ENCODE peak calls at places on chromosomes 12 and 14, in nine cellular contexts. T is EH; Z is frontal cortex; S is T-cell; Q is NCI-H524; G is HT1080; C is gastrocnemius medialis; Y is CD8-positive, alpha-beta T cell; W is RPMI8226. R is an unnamed sample.

GRCh38 chr14:93906341-93907329 is 20.5 kb upstream of the FAM181A start:
- DNase-seq in S (no peak), Y (peak), C (peak), W (peak), G (peak), Z (no peak), T (peak), Q (peak), R (no peak)

GRCh38 chr12:74890237-74890599 is 319.4 kb downstream of the KCNC2 start:
- DNase-seq in W (peak), S (no peak), Y (no peak), G (peak), T (peak), Q (no peak), C (no peak), Z (no peak), R (no peak)

GRCh38 chr12:110661337-110661972 is 27.5 kb downstream of the HVCN1 start:
- DNase-seq in S (peak), C (peak), Y (peak), T (no peak), Q (no peak), Z (no peak), W (no peak), G (no peak), R (no peak)

GRCh38 chr12:121325922-121326396 is 26.3 kb downstream of the ANAPC5 start:
- DNase-seq in S (no peak), Q (no peak), T (no peak), G (no peak), Z (no peak), Y (no peak), C (no peak), W (no peak), R (no peak)

GRCh38 chr12:58711968-58712367 is 208.3 kb downstream of the LRIG3 start:
- DNase-seq in Y (no peak), G (peak), W (no peak), Z (no peak), Q (no peak), S (no peak), T (peak), C (no peak), R (no peak)

GRCh38 chr14:96592591-96593388 is 90.6 kb downstream of the PAPOLA start:
- DNase-seq in Z (peak), T (peak), Q (no peak), W (peak), G (no peak), S (peak), C (no peak), Y (peak), R (peak)

GRCh38 chr12:97530237-97530636 is 67.6 kb downstream of the RMST start:
- DNase-seq in Y (no peak), G (no peak), Z (no peak), S (no peak), W (no peak), C (no peak), T (no peak), Q (no peak), R (no peak)

GRCh38 chr12:108861878-108862587 is 4.7 kb upstream of the SSH1 start:
- DNase-seq in Q (no peak), Z (no peak), T (no peak), W (peak), S (no peak), C (no peak), Y (no peak), G (no peak), R (no peak)

GRCh38 chr14:51424041-51424440 is 184.0 kb downstream of the TMX1 start:
- DNase-seq in C (no peak), Z (no peak), Y (no peak), G (no peak), Q (no peak), T (no peak), W (no peak), S (no peak), R (no peak)

GRCh38 chr12:981176-981828 is 9.7 kb upstream of the ERC1 start:
- DNase-seq in Z (no peak), T (peak), C (no peak), Y (no peak), S (no peak), G (peak), Q (no peak), W (no peak), R (no peak)

GRCh38 chr14:31232081-31232480 is 24.5 kb upstream of the HECTD1 start:
- DNase-seq in S (no peak), Z (no peak), Q (no peak), W (no peak), C (no peak), Y (no peak), G (no peak), T (no peak), R (no peak)

GRCh38 chr12:12839886-12840285 is 26.7 kb downstream of the DDX47 start:
- DNase-seq in Q (no peak), Y (no peak), S (no peak), W (no peak), Z (no peak), T (peak), C (no peak), G (peak), R (no peak)